ENCODE peak calls at places on chromosomes 16 and 17, in five cellular contexts. One of them, this sample, is unnamed.

GRCh38 chr17:58331815-58332719 is 3.5 kb upstream of the TSPOAP1 start:
- DNase-seq in neuronal stem cell: no peak
- DNase-seq in H9: peak; percentile 33
- DNase-seq in H1: no peak
- DNase-seq in mesenchymal stem cell: no peak
- DNase-seq in this sample: no peak

GRCh38 chr17:57747221-57748017 is 2.3 kb upstream of the CCDC182 start:
- DNase-seq in neuronal stem cell: no peak
- DNase-seq in H9: no peak
- DNase-seq in H1: no peak
- DNase-seq in mesenchymal stem cell: peak; percentile 57
- DNase-seq in this sample: no peak

GRCh38 chr17:43467981-43468541 is 15.7 kb upstream of the DHX8 start:
- DNase-seq in neuronal stem cell: no peak
- DNase-seq in H9: no peak
- DNase-seq in H1: no peak
- DNase-seq in mesenchymal stem cell: peak; percentile 50
- DNase-seq in this sample: no peak

GRCh38 chr17:7515912-7516610 is 31.9 kb downstream of the POLR2A start:
- DNase-seq in neuronal stem cell: no peak
- DNase-seq in H9: no peak
- DNase-seq in H1: no peak
- DNase-seq in mesenchymal stem cell: no peak
- DNase-seq in this sample: no peak

GRCh38 chr16:55088098-55088497 is 157.4 kb downstream of the IRX5 start:
- DNase-seq in neuronal stem cell: no peak
- DNase-seq in H9: no peak
- DNase-seq in H1: no peak
- DNase-seq in mesenchymal stem cell: no peak
- DNase-seq in this sample: no peak

GRCh38 chr17:39197380-39198185 is at the start of gene CACNB1:
- DNase-seq in neuronal stem cell: peak; percentile 79
- DNase-seq in H9: peak; percentile 95
- DNase-seq in H1: peak; percentile 85
- DNase-seq in mesenchymal stem cell: peak; percentile 82
- DNase-seq in this sample: peak; percentile 61

GRCh38 chr17:78112508-78113471 is 15.8 kb downstream of the TMC6 start:
- DNase-seq in neuronal stem cell: peak; percentile 65
- DNase-seq in H9: peak; percentile 95
- DNase-seq in H1: peak; percentile 100
- DNase-seq in mesenchymal stem cell: peak; percentile 53
- DNase-seq in this sample: peak; percentile 85

GRCh38 chr17:58006924-58007780 is at the start of gene SRSF1:
- DNase-seq in neuronal stem cell: peak; percentile 98
- DNase-seq in H9: peak; percentile 99
- DNase-seq in H1: peak; percentile 95
- DNase-seq in mesenchymal stem cell: peak; percentile 98
- DNase-seq in this sample: peak; percentile 99

GRCh38 chr17:63697341-63698286 is 2.3 kb downstream of the LIMD2 start:
- DNase-seq in neuronal stem cell: no peak
- DNase-seq in H9: peak; percentile 78
- DNase-seq in H1: peak; percentile 82
- DNase-seq in mesenchymal stem cell: peak; percentile 20
- DNase-seq in this sample: no peak

GRCh38 chr16:58127033-58127556 is 2.1 kb downstream of the CFAP20 start:
- DNase-seq in neuronal stem cell: no peak
- DNase-seq in H9: no peak
- DNase-seq in H1: no peak
- DNase-seq in mesenchymal stem cell: peak; percentile 69
- DNase-seq in this sample: no peak

GRCh38 chr16:67658849-67659674 is 998 bp downstream of the ACD start:
- DNase-seq in neuronal stem cell: no peak
- DNase-seq in H9: no peak
- DNase-seq in H1: no peak
- DNase-seq in mesenchymal stem cell: no peak
- DNase-seq in this sample: no peak

GRCh38 chr16:30488764-30489595 is 16.4 kb downstream of the ITGAL start:
- DNase-seq in neuronal stem cell: no peak
- DNase-seq in H9: peak; percentile 62
- DNase-seq in H1: peak; percentile 54
- DNase-seq in mesenchymal stem cell: no peak
- DNase-seq in this sample: peak; percentile 86

GRCh38 chr16:67419502-67419901 is 3.2 kb upstream of the ZDHHC1 start:
- DNase-seq in neuronal stem cell: no peak
- DNase-seq in H9: no peak
- DNase-seq in H1: no peak
- DNase-seq in mesenchymal stem cell: no peak
- DNase-seq in this sample: peak; percentile 24

GRCh38 chr16:24609417-24609739 is 70.0 kb downstream of the RBBP6 start:
- DNase-seq in neuronal stem cell: no peak
- DNase-seq in H9: no peak
- DNase-seq in H1: no peak
- DNase-seq in mesenchymal stem cell: no peak
- DNase-seq in this sample: no peak

GRCh38 chr16:35298460-35299243 is 1839.2 kb downstream of the TP53TG3F start:
- DNase-seq in neuronal stem cell: no peak
- DNase-seq in H9: no peak
- DNase-seq in H1: no peak
- DNase-seq in mesenchymal stem cell: no peak
- DNase-seq in this sample: no peak

GRCh38 chr17:72491102-72491501 is 370.3 kb downstream of the SOX9 start:
- DNase-seq in neuronal stem cell: no peak
- DNase-seq in H9: no peak
- DNase-seq in H1: no peak
- DNase-seq in mesenchymal stem cell: no peak
- DNase-seq in this sample: no peak

GRCh38 chr17:68531252-68531651 is 19.0 kb downstream of the PRKAR1A start:
- DNase-seq in neuronal stem cell: no peak
- DNase-seq in H9: no peak
- DNase-seq in H1: no peak
- DNase-seq in mesenchymal stem cell: no peak
- DNase-seq in this sample: no peak

GRCh38 chr17:8176998-8177731 is 985 bp upstream of the TMEM107 start:
- DNase-seq in neuronal stem cell: no peak
- DNase-seq in H9: no peak
- DNase-seq in H1: no peak
- DNase-seq in mesenchymal stem cell: no peak
- DNase-seq in this sample: peak; percentile 5

GRCh38 chr16:10453159-10453510 is 67.3 kb downstream of the ATF7IP2 start:
- DNase-seq in neuronal stem cell: no peak
- DNase-seq in H9: no peak
- DNase-seq in H1: no peak
- DNase-seq in mesenchymal stem cell: no peak
- DNase-seq in this sample: no peak

GRCh38 chr17:82487898-82488297 is 29.4 kb downstream of the NARF start:
- DNase-seq in neuronal stem cell: no peak
- DNase-seq in H9: no peak
- DNase-seq in H1: no peak
- DNase-seq in mesenchymal stem cell: no peak
- DNase-seq in this sample: no peak

GRCh38 chr16:68079616-68080344 is 5.4 kb upstream of the NFATC3 start:
- DNase-seq in neuronal stem cell: no peak
- DNase-seq in H9: no peak
- DNase-seq in H1: peak; percentile 40
- DNase-seq in mesenchymal stem cell: peak; percentile 38
- DNase-seq in this sample: no peak

GRCh38 chr17:40107266-40107980 is 7.0 kb upstream of the NR1D1 start:
- DNase-seq in neuronal stem cell: no peak
- DNase-seq in H9: peak; percentile 50
- DNase-seq in H1: peak; percentile 62
- DNase-seq in mesenchymal stem cell: peak; percentile 78
- DNase-seq in this sample: no peak

GRCh38 chr16:21326459-21326858 is 48.4 kb upstream of the CRYM start:
- DNase-seq in neuronal stem cell: no peak
- DNase-seq in H9: no peak
- DNase-seq in H1: no peak
- DNase-seq in mesenchymal stem cell: no peak
- DNase-seq in this sample: no peak

GRCh38 chr17:79422236-79422635 is 188.6 kb downstream of the RBFOX3 start:
- DNase-seq in neuronal stem cell: no peak
- DNase-seq in H9: no peak
- DNase-seq in H1: no peak
- DNase-seq in mesenchymal stem cell: no peak
- DNase-seq in this sample: no peak

DNA sequence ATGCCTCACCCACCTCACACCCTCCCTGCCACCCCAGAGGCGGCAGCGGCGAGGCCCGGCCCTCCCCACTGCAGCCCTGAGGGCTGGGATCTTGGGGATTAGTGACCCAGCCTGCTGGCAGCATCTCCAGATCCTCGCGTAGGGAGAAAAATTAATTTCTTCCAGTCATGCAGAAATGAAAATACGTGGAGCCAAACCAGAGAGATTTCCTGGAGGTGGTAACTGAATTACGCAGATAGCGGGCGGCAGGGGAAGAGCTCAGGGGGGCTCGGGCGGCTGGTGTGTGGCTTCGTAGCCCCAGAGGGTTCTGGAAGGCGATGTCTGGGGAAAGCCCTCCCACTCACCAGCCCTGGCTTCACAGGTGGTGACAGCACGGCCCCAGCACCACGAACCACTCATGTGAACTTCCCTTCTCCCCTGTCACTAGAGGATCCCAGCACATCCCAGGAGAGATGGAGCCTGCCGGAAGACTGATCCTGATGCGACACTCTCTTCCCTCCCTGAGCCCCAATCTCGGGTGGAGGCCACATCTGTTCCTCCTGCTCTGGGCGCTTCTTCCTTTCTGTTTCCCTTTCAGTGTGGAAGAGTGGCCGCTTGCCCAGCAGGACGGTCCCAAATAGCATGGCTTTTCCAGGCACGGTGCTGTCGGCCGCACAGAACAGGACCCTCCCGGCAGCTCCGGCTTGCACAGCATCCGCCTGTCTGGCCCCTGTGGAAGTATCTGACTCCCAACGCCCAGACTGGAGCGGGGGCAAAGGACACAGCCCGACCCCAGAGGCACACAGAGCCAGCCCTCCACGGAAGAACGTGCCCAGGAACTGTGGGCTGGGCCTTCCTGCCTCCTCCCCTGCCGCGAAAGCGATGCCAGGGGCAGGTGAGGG is 37.8 kb downstream of the CBFA2T3 start:
- DNase-seq in neuronal stem cell: no peak
- DNase-seq in H9: no peak
- DNase-seq in H1: no peak
- DNase-seq in mesenchymal stem cell: no peak
- DNase-seq in this sample: no peak
- H2AFZ ChIP-seq in neuronal stem cell: no peak overlapping the region
- H2AFZ ChIP-seq in H9: no peak overlapping the region
- H2AFZ ChIP-seq in H1: no peak overlapping the region
- H2AFZ ChIP-seq in mesenchymal stem cell: no peak overlapping the region
- H2AFZ ChIP-seq in this sample: no peak overlapping the region

GRCh38 chr17:17152385-17152784 is 53.7 kb downstream of the PLD6 start:
- DNase-seq in neuronal stem cell: no peak
- DNase-seq in H9: no peak
- DNase-seq in H1: no peak
- DNase-seq in mesenchymal stem cell: no peak
- DNase-seq in this sample: no peak
- H3K4ac ChIP-seq in neuronal stem cell: no peak overlapping the region
- H3K4ac ChIP-seq in H9: no peak overlapping the region
- H3K4ac ChIP-seq in H1: no peak overlapping the region
- H3K4ac ChIP-seq in mesenchymal stem cell: peak overlapping the region; percentile 61
- H3K4ac ChIP-seq in this sample: no peak overlapping the region

GRCh38 chr17:37598145-37598544 is 11.1 kb downstream of the SYNRG start:
- DNase-seq in neuronal stem cell: no peak
- DNase-seq in H9: no peak
- DNase-seq in H1: no peak
- DNase-seq in mesenchymal stem cell: no peak
- DNase-seq in this sample: no peak

DNA sequence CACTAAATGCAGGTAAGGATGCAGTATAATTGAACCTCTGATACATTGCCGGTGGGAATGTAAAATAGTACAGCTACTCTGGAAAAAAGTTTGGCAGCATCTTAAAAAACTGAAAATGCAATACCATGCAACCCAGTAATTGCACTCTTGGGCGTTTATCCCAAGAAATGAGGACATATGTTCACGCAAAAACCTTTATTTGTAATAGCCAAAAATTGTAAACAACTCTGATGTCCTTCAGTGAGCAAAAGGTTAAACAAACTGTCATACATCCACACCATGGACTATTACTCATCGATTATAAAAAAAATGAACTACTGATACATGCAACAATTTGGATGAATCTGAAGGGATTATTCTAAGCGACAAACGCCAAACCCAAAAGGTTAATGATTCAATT is 16.9 kb downstream of the SYNRG start:
- DNase-seq in neuronal stem cell: no peak
- DNase-seq in H9: no peak
- DNase-seq in H1: no peak
- DNase-seq in mesenchymal stem cell: peak; percentile 3
- DNase-seq in this sample: no peak
- H2BK12ac ChIP-seq in neuronal stem cell: no peak overlapping the region
- H2BK12ac ChIP-seq in H9: no peak overlapping the region
- H2BK12ac ChIP-seq in H1: no peak overlapping the region
- H2BK12ac ChIP-seq in mesenchymal stem cell: no peak overlapping the region
- H2BK12ac ChIP-seq in this sample: no peak overlapping the region

GRCh38 chr16:47887496-47887895 is 268.3 kb downstream of the ABCC12 start:
- DNase-seq in neuronal stem cell: no peak
- DNase-seq in H9: peak; percentile 71
- DNase-seq in H1: no peak
- DNase-seq in mesenchymal stem cell: peak; percentile 68
- DNase-seq in this sample: peak; percentile 93

GRCh38 chr16:47885489-47885888 is 270.3 kb downstream of the ABCC12 start:
- DNase-seq in neuronal stem cell: no peak
- DNase-seq in H9: no peak
- DNase-seq in H1: no peak
- DNase-seq in mesenchymal stem cell: no peak
- DNase-seq in this sample: no peak

GRCh38 chr16:47888734-47889133 is 267.1 kb downstream of the ABCC12 start:
- DNase-seq in neuronal stem cell: no peak
- DNase-seq in H9: no peak
- DNase-seq in H1: no peak
- DNase-seq in mesenchymal stem cell: no peak
- DNase-seq in this sample: no peak

GRCh38 chr16:47888142-47888541 is 267.7 kb downstream of the ABCC12 start:
- DNase-seq in neuronal stem cell: no peak
- DNase-seq in H9: peak; percentile 56
- DNase-seq in H1: no peak
- DNase-seq in mesenchymal stem cell: peak; percentile 57
- DNase-seq in this sample: peak; percentile 45

DNA sequence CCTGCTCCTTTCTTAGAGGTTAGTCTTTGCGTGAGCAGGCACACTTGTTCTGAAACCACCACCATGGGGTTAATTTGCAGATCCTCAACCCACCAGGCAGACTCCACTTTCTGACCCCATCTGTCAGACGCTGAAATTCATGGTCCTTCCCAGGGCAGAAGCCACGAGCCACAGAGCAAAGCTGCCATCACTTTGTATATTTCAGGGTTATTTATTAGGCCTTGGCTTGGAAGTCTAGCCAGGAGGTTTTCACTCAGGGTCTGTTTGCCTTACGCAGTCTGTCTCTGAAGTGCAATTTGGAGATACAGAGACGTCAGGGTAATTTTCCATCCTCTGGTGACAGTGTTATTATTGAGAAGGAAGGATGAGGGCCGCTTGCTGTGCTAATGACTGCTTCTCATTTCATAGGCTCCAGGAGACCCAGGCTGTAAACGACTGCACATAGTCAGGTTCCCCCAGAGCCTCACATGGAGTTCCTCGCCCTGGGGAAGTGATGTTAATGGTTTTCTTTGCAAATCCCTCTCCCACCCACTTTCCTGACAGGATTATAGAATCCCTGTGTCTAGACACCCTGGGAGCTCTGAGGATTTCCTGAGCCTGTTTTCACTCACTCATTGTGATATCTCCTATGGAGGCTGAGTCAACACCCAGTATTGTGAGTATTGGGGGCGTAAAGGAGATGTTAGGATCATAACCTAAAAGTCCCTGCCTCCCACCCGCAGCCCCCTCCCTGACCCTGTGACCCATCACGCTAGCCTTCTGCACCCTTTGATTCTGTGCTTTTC is 269.0 kb downstream of the ABCC12 start:
- DNase-seq in neuronal stem cell: no peak
- DNase-seq in H9: no peak
- DNase-seq in H1: no peak
- DNase-seq in mesenchymal stem cell: peak; percentile 93
- DNase-seq in this sample: no peak
- H2AFZ ChIP-seq in neuronal stem cell: no peak overlapping the region
- H2AFZ ChIP-seq in H9: no peak overlapping the region
- H2AFZ ChIP-seq in H1: no peak overlapping the region
- H2AFZ ChIP-seq in mesenchymal stem cell: no peak overlapping the region
- H2AFZ ChIP-seq in this sample: no peak overlapping the region

This sample was measured in trophoblast cell.